ENCODE peak calls at places on chromosomes 11 and 22, in seven cellular contexts. T is choroid plexus epithelial cell, C is BJ, Y is ascending aorta, A is HL-60, W is cardiac muscle cell, L is RWPE1. P is an unnamed sample.

GRCh38 chr11:1482581-1483444 is 3.8 kb downstream of the MOB2 start:
- DNase-seq in T (no peak), C (no peak), Y (peak), A (no peak), W (no peak), L (no peak), P (no peak)

GRCh38 chr11:121965330-121965729 is 150.7 kb downstream of the BLID start:
- DNase-seq in T (peak), C (no peak), Y (no peak), A (no peak), W (no peak), L (peak), P (peak)

GRCh38 chr11:19907839-19908238 is 195.2 kb downstream of the NAV2 start:
- DNase-seq in T (no peak), C (no peak), Y (no peak), A (no peak), W (no peak), L (no peak), P (no peak)

GRCh38 chr22:30045001-30045887 is 35.0 kb upstream of the HORMAD2 start:
- DNase-seq in T (no peak), C (no peak), Y (no peak), A (no peak), W (no peak), L (no peak), P (no peak)

GRCh38 chr22:39620924-39621690 is 50.6 kb downstream of the CACNA1I start:
- DNase-seq in T (no peak), C (no peak), Y (no peak), A (no peak), W (no peak), L (no peak), P (no peak)

GRCh38 chr11:20360650-20361049 is 2.9 kb upstream of the HTATIP2 start:
- DNase-seq in T (peak), C (no peak), Y (no peak), A (peak), W (no peak), L (no peak), P (no peak)

GRCh38 chr11:3201677-3202181 is 16.9 kb downstream of the MRGPRG start:
- DNase-seq in T (no peak), C (no peak), Y (no peak), A (no peak), W (no peak), L (no peak), P (no peak)

GRCh38 chr22:40453676-40454075 is 83.3 kb downstream of the SGSM3 start:
- DNase-seq in T (peak), C (no peak), Y (no peak), A (no peak), W (no peak), L (no peak), P (no peak)

GRCh38 chr11:74237541-74237940 is 66.5 kb downstream of the PPME1 start:
- DNase-seq in T (peak), C (no peak), Y (no peak), A (no peak), W (no peak), L (no peak), P (no peak)

GRCh38 chr22:45344339-45344738 is 34.6 kb downstream of the FAM118A start:
- DNase-seq in T (peak), C (no peak), Y (no peak), A (no peak), W (peak), L (no peak), P (no peak)
- TF ChIP-seq CTCF in T (peak), C (peak), Y (no peak), A (no peak), W (no peak), L (no peak), P (no peak)

GRCh38 chr11:56331861-56332491 is 13.9 kb upstream of the OR8K1 start:
- DNase-seq in T (no peak), C (no peak), Y (no peak), A (no peak), W (no peak), L (no peak), P (no peak)
- TF ChIP-seq CTCF in T (no peak), C (no peak), Y (no peak), A (no peak), W (no peak), L (no peak), P (no peak)

GRCh38 chr11:25293166-25293565 is 796.3 kb downstream of the LUZP2 start:
- DNase-seq in T (no peak), C (no peak), Y (no peak), A (no peak), W (no peak), L (no peak), P (no peak)
- TF ChIP-seq CTCF in T (no peak), C (no peak), Y (no peak), A (no peak), W (no peak), L (no peak), P (no peak)

GRCh38 chr11:58508005-58508404 is at the start of gene OR5B21:
- DNase-seq in T (no peak), C (no peak), Y (no peak), A (no peak), W (no peak), L (no peak), P (no peak)

GRCh38 chr11:58506935-58507334 is 970 bp downstream of the OR5B21 start:
- DNase-seq in T (no peak), C (no peak), Y (no peak), A (no peak), W (no peak), L (no peak), P (no peak)

GRCh38 chr11:58504232-58504631 is 3.7 kb downstream of the OR5B21 start:
- DNase-seq in T (no peak), C (no peak), Y (no peak), A (no peak), W (no peak), L (no peak), P (no peak)

GRCh38 chr11:58507355-58507754 is 550 bp downstream of the OR5B21 start:
- DNase-seq in T (no peak), C (no peak), Y (no peak), A (no peak), W (no peak), L (no peak), P (no peak)

GRCh38 chr11:58505849-58506248 is 2.1 kb downstream of the OR5B21 start:
- DNase-seq in T (no peak), C (no peak), Y (no peak), A (no peak), W (no peak), L (no peak), P (no peak)
- TF ChIP-seq CTCF in T (no peak), C (no peak), Y (no peak), A (no peak), W (no peak), L (no peak), P (no peak)

GRCh38 chr11:17500673-17501072 is 24.0 kb upstream of the ABCC8 start:
- DNase-seq in T (no peak), C (no peak), Y (no peak), A (no peak), W (no peak), L (no peak), P (no peak)

GRCh38 chr11:17498058-17498457 is 21.4 kb upstream of the ABCC8 start:
- DNase-seq in T (no peak), C (no peak), Y (no peak), A (peak), W (no peak), L (no peak), P (peak)

GRCh38 chr11:17496406-17496805 is 19.8 kb upstream of the ABCC8 start:
- DNase-seq in T (peak), C (no peak), Y (no peak), A (no peak), W (peak), L (no peak), P (peak)

GRCh38 chr11:17502630-17503029 is 26.0 kb upstream of the ABCC8 start:
- DNase-seq in T (no peak), C (no peak), Y (no peak), A (no peak), W (no peak), L (no peak), P (no peak)

GRCh38 chr11:17498475-17498874 is 21.8 kb upstream of the ABCC8 start:
- DNase-seq in T (peak), C (no peak), Y (no peak), A (no peak), W (peak), L (no peak), P (no peak)
- TF ChIP-seq CTCF in T (peak), C (peak), Y (no peak), A (no peak), W (peak), L (peak), P (no peak)

GRCh38 chr11:83047515-83048225 is 24.0 kb downstream of the RAB30 start:
- DNase-seq in T (no peak), C (no peak), Y (no peak), A (no peak), W (no peak), L (no peak), P (no peak)

GRCh38 chr11:83046626-83047172 is 25.0 kb downstream of the RAB30 start:
- DNase-seq in T (no peak), C (no peak), Y (no peak), A (no peak), W (no peak), L (no peak), P (no peak)

GRCh38 chr11:83042966-83043711 is 28.6 kb downstream of the RAB30 start:
- DNase-seq in T (peak), C (no peak), Y (no peak), A (no peak), W (no peak), L (no peak), P (peak)

GRCh38 chr11:83039566-83039965 is 32.1 kb downstream of the RAB30 start:
- DNase-seq in T (no peak), C (no peak), Y (no peak), A (no peak), W (no peak), L (no peak), P (no peak)

GRCh38 chr11:83044958-83045712 is 26.6 kb downstream of the RAB30 start:
- DNase-seq in T (peak), C (no peak), Y (no peak), A (no peak), W (no peak), L (peak), P (peak)
- TF ChIP-seq CTCF in T (no peak), C (no peak), Y (no peak), A (no peak), W (no peak), L (no peak), P (no peak)

DNA sequence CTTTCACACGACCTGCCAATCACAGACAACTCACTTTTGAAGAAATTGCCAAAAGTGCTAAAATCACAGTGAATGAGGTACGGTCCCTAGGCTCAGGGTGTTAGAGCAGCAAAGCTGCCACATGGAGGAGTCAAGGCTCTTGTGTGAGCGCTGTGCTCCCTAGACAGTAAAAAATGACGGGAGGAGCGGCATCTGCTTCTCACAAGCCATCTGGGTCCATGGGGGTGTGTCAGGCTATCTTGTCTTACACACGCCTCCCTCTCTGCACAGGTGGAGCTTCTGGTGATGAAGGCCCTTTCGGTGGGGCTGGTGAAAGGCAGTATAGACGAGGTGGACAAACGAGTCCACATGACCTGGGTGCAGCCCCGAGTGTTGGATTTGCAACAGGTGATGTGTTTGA is 14.8 kb downstream of the PSMD13 start:
- DNase-seq in T (peak), C (no peak), Y (no peak), A (no peak), W (no peak), L (no peak), P (no peak)
- TF ChIP-seq CTCF in T (peak), C (no peak), Y (no peak), A (no peak), W (no peak), L (no peak), P (no peak)

DNA sequence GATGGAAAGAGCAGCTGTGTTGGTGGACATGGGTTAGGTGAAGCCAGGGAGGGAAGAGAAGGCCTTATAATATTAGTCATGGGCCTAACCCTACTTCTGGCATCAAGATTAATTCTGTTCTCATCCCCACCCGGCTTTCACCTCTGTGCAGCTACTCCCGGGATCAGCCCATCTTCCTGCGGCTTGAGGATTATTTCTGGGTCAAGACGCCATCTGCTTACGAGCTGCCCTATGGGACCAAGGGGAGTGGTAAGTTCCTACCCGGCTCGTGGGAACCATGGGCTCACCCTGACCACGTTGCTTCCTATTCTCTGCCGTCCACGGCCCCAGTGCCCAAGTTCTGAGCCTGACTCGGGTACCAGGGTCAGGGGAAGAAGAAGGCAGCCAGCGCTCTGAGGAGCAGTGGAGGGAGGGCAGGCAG is 51.6 kb downstream of the ST3GAL4 start:
- DNase-seq in T (no peak), C (no peak), Y (no peak), A (no peak), W (no peak), L (no peak), P (no peak)
- TF ChIP-seq CTCF in T (no peak), C (no peak), Y (no peak), A (no peak), W (no peak), L (no peak), P (no peak)

P was measured in MCF 10A.